ENCODE peak calls at places on chromosomes 6 and 20, in five cellular contexts. Q is ovary, M is uterus, H is transverse colon, R is breast epithelium. U is an unnamed sample. For H3K27me3, the result is how much of the 10 kb centered on the place peaks cover.

GRCh38 chr6:112846711-112847110 is 499.6 kb downstream of the RFPL4B start:
- DNase-seq in H (no peak), Q (no peak), R (no peak), M (no peak), U (no peak)

GRCh38 chr6:111580826-111581505 is 24.7 kb downstream of the TRAF3IP2 start:
- DNase-seq in R (no peak), Q (no peak), H (no peak), M (peak), U (no peak)

GRCh38 chr6:139433647-139434419 is 59.4 kb upstream of the CITED2 start:
- DNase-seq in H (peak), Q (no peak), M (no peak), R (no peak), U (no peak)

GRCh38 chr6:33670971-33671370 is 40.5 kb downstream of the UQCC2 start:
- DNase-seq in M (no peak), H (no peak), R (no peak), Q (no peak), U (no peak)

GRCh38 chr6:36607782-36608386 is 13.7 kb downstream of the SRSF3 start:
- DNase-seq in H (no peak), Q (peak), R (no peak), M (no peak), U (no peak)

GRCh38 chr6:162621246-162621645 is 106.3 kb downstream of the PRKN start:
- DNase-seq in H (no peak), M (peak), Q (no peak), R (no peak), U (no peak)

GRCh38 chr6:134347916-134348805 is 30.2 kb upstream of the SGK1 start:
- DNase-seq in H (no peak), Q (peak), R (peak), M (no peak), U (no peak)

GRCh38 chr6:69398311-69398710 is 398.5 kb downstream of the LMBRD1 start:
- DNase-seq in M (no peak), Q (no peak), H (no peak), R (no peak), U (no peak)

GRCh38 chr6:14865609-14866100 is 380.2 kb upstream of the JARID2 start:
- DNase-seq in Q (no peak), R (no peak), H (no peak), M (no peak), U (no peak)

GRCh38 chr6:157981132-157981394 is 600 bp upstream of the SYNJ2 start:
- DNase-seq in R (no peak), M (peak), H (peak), Q (no peak), U (peak)

GRCh38 chr20:43459022-43459942 is 1.6 kb downstream of the SRSF6 start:
- DNase-seq in M (peak), H (peak), R (no peak), Q (peak), U (no peak)

GRCh38 chr6:4322846-4323309 is 187.5 kb upstream of the ECI2 start:
- DNase-seq in Q (no peak), M (no peak), R (no peak), H (peak), U (no peak)

GRCh38 chr6:106963544-106963943 is 11.0 kb downstream of the CD24 start:
- DNase-seq in Q (no peak), R (no peak), H (no peak), M (no peak), U (no peak)

GRCh38 chr20:51446656-51447055 is 95.9 kb downstream of the NFATC2 start:
- DNase-seq in H (peak), M (peak), R (no peak), Q (peak), U (no peak)

GRCh38 chr6:148577687-148578488 is 168.9 kb upstream of the UST start:
- DNase-seq in Q (peak), M (peak), H (peak), R (peak), U (peak)

GRCh38 chr6:119446623-119447008 is 97.1 kb upstream of the MAN1A1 start:
- DNase-seq in Q (no peak), M (peak), H (peak), R (no peak), U (no peak)

GRCh38 chr6:142013875-142014495 is 118.7 kb upstream of the GJE1 start:
- DNase-seq in M (no peak), R (no peak), H (no peak), Q (no peak), U (no peak)

GRCh38 chr6:80594461-80594860 is 488.0 kb downstream of the BCKDHB start:
- DNase-seq in H (no peak), Q (no peak), M (no peak), R (no peak), U (no peak)

GRCh38 chr6:119350202-119351004 is 842 bp upstream of the MAN1A1 start:
- DNase-seq in M (peak), Q (no peak), H (peak), R (no peak), U (no peak)

GRCh38 chr6:15389759-15390723 is 144.2 kb downstream of the JARID2 start:
- DNase-seq in Q (no peak), H (no peak), R (no peak), M (no peak), U (no peak)

DNA sequence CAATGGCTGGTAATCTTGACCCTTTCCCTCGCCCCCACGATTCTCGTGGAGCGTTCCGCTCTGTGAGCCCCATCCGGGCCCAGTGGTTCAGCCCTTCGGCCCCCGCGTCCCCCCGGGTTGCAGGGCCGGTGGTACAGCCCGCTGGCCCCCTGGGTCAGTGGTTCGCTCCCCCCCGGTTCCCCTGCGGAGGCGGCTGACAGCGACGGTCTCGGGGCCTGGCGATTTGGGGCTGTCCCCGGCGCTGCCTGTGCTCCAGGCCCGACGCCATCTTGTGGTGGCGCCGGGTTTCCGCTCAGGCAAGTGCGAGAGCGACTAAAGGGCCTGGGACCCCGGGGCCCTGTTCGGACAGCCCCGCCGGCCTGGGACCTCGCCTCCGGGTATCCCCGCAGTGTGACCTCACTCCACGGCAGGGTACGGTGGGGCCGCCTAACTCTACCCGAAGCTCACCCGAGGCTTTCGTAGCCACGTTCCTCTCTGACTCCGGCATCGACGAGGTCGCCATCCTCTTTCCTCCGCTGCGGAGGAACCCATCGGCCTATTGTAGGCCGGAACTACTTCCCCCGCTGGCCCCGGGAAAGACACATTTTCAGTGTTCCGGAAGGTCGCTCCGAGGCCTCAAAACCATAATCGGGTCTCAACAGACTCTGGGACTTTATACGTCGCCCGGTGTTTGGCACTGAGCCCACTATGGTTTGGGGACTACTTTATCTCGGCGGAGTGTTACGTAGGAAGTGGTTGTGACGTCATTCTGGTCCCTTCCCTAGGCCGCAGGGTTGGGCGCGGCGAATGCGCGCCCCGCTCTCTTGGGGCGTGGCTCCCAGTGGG is at the start of gene ZNF335:
- DNase-seq in M (peak), H (peak), R (peak), Q (peak), U (peak)
- TF ChIP-seq CTCF in M (peak), H (peak), R (peak), Q (peak), U (peak)

GRCh38 chr20:49647509-49647908 is 66.2 kb downstream of the B4GALT5 start:
- DNase-seq in H (no peak), Q (no peak), R (no peak), M (no peak), U (no peak)

GRCh38 chr20:49646126-49646525 is 67.6 kb downstream of the B4GALT5 start:
- DNase-seq in Q (no peak), R (no peak), H (no peak), M (no peak), U (no peak)

GRCh38 chr20:49642808-49643207 is 70.9 kb downstream of the B4GALT5 start:
- DNase-seq in Q (no peak), R (no peak), H (no peak), M (no peak), U (no peak)

GRCh38 chr20:49646528-49646927 is 67.2 kb downstream of the B4GALT5 start:
- DNase-seq in R (no peak), M (no peak), H (no peak), Q (no peak), U (no peak)

DNA sequence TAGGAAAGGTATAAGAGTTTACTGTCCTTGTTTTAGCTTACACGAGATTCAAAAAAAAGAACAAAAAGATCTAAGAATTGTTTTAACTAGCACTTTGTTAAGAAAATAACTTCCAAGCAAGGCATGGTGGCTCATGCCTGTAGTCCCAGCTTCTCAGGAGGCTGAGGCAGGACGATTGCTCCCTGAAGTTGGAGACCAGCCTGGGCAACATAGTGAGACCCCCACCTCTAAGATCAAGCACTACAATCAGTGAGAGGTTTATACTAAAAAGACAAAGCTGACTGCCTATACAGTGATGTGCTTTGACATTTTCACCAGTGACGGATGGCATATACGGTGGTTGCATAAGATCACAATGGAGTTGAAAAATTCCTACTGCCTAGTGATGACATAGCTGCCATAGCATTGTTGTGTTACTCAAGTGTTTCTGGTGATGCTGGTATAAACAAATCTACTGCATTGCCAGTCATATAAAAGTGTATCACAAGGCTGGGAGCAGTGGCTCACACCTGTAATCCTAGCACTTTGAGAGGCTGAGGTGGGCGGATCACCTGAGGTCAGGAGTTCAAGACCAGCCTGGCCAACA is 68.6 kb downstream of the B4GALT5 start:
- DNase-seq in R (no peak), Q (no peak), M (no peak), H (no peak), U (no peak)
- H3K27me3 ChIP-seq in R (under half), Q (under half), M (under half), H (under half), U (under half)

GRCh38 chr6:31736768-31737314 is 511 bp upstream of the CLIC1 start:
- DNase-seq in H (peak), Q (no peak), M (peak), R (no peak), U (no peak)

GRCh38 chr6:31733734-31734133 is 2.6 kb downstream of the CLIC1 start:
- DNase-seq in H (no peak), M (no peak), Q (no peak), R (no peak), U (no peak)

GRCh38 chr6:31736026-31736767 is at the start of gene CLIC1:
- DNase-seq in H (peak), Q (peak), R (peak), M (peak), U (peak)

GRCh38 chr6:31734247-31734702 is 2.1 kb downstream of the CLIC1 start:
- DNase-seq in R (no peak), H (no peak), Q (no peak), M (no peak), U (no peak)

GRCh38 chr6:31734703-31735500 is 1.4 kb downstream of the CLIC1 start:
- DNase-seq in H (peak), M (peak), R (no peak), Q (peak), U (peak)
- TF ChIP-seq POLR2A in H (peak), M (peak), R (peak), Q (peak), U (no peak)

DNA sequence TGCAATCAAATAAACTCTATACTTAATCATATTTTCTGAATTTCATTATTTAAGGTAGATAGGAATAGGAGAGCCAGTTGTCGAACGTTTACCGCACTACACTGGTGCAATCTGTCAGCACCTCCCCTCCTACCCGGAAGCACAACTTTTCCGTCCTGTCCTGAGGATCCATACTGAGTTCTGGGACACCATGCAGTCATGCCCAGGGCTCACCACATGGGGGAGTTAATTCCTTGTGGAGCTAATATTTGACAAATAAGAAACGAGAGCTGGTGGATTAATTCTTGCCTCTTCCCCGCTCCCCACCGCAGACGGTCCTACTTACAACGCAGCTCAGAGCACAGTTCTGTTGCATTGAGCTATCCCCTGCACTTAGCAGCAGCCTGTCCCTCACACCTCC is 107.7 kb upstream of the RALGAPA2 start:
- DNase-seq in H (no peak), Q (no peak), M (no peak), R (no peak), U (no peak)
- TF ChIP-seq CTCF in H (no peak), Q (no peak), M (no peak), R (no peak), U (no peak)

GRCh38 chr20:58838174-58838573 is 12.5 kb downstream of the GNAS-AS1 start:
- DNase-seq in H (no peak), R (no peak), Q (no peak), M (no peak), U (no peak)
- H3K27me3 ChIP-seq in H (under half), R (under half), Q (under half), M (under half), U (under half)

GRCh38 chr6:31970604-31971271 is 1.2 kb downstream of the DXO start:
- DNase-seq in H (peak), R (no peak), M (no peak), Q (no peak), U (no peak)
- TF ChIP-seq POLR2A in H (no peak), R (no peak), M (no peak), Q (no peak), U (no peak)

GRCh38 chr20:44938637-44939036 is 21.6 kb downstream of the TOMM34 start:
- DNase-seq in H (no peak), Q (no peak), R (no peak), M (peak), U (no peak)

GRCh38 chr20:44932916-44933315 is 23.1 kb downstream of the PABPC1L start:
- DNase-seq in M (no peak), R (no peak), Q (no peak), H (no peak), U (no peak)

GRCh38 chr20:44941292-44941691 is 18.9 kb downstream of the TOMM34 start:
- DNase-seq in Q (no peak), H (no peak), R (no peak), M (no peak), U (no peak)

GRCh38 chr20:44931911-44932310 is 22.1 kb downstream of the PABPC1L start:
- DNase-seq in R (no peak), H (no peak), M (no peak), Q (no peak), U (no peak)

GRCh38 chr20:44936510-44936909 is 23.7 kb downstream of the TOMM34 start:
- DNase-seq in H (no peak), M (no peak), R (no peak), Q (no peak), U (no peak)
- TF ChIP-seq CTCF in H (no peak), M (no peak), R (no peak), Q (no peak), U (no peak)

GRCh38 chr20:49426395-49426794 is 56.1 kb downstream of the KCNB1 start:
- DNase-seq in H (no peak), M (no peak), Q (no peak), R (no peak), U (no peak)
- H3K27me3 ChIP-seq in H (under half), M (under half), Q (under half), R (under half), U (under half)

GRCh38 chr20:24632581-24632980 is 163.2 kb downstream of the SYNDIG1 start:
- DNase-seq in Q (no peak), M (no peak), H (no peak), R (no peak), U (no peak)

GRCh38 chr20:24633026-24633425 is 163.6 kb downstream of the SYNDIG1 start:
- DNase-seq in R (peak), H (no peak), M (no peak), Q (no peak), U (no peak)

GRCh38 chr20:24629668-24630067 is 160.2 kb downstream of the SYNDIG1 start:
- DNase-seq in M (no peak), Q (no peak), H (no peak), R (no peak), U (no peak)

GRCh38 chr20:24630486-24631172 is 161.2 kb downstream of the SYNDIG1 start:
- DNase-seq in H (no peak), R (no peak), M (no peak), Q (no peak), U (no peak)

GRCh38 chr20:24631173-24631505 is 161.7 kb downstream of the SYNDIG1 start:
- DNase-seq in M (no peak), R (no peak), Q (no peak), H (no peak), U (no peak)
- TF ChIP-seq POLR2A in M (no peak), R (no peak), Q (no peak), H (no peak), U (no peak)

U was measured in heart left ventricle.